ENCODE peak calls at places on chromosomes 5 and 9, in eight cellular contexts. B, C, H, N, Q, P, X and F are unnamed samples.

GRCh38 chr9:130172161-130172857 is at the start of gene NCS1:
- DNase-seq in P (peak; percentile 77), Q (peak; percentile 76), N (peak; percentile 64), B (no peak), X (peak; percentile 48), C (peak; percentile 78), H (no peak), F (peak; percentile 79)

GRCh38 chr5:16480821-16481538 is 15.4 kb upstream of the ZNF622 start:
- DNase-seq in B (no peak), N (no peak), H (no peak), P (no peak), Q (no peak), C (no peak), X (no peak), F (no peak)

GRCh38 chr9:34493972-34494535 is 28.7 kb downstream of the ENHO start:
- DNase-seq in B (no peak), N (peak; percentile 70), P (no peak), Q (no peak), X (peak; percentile 27), C (peak; percentile 48), H (no peak), F (no peak)

GRCh38 chr9:120655005-120655622 is 59.2 kb downstream of the MEGF9 start:
- DNase-seq in B (no peak), Q (no peak), X (no peak), C (no peak), P (no peak), H (no peak), N (no peak), F (no peak)

GRCh38 chr9:16337322-16338029 is 533.0 kb downstream of the BNC2 start:
- DNase-seq in X (no peak), P (no peak), N (no peak), C (no peak), H (no peak), Q (no peak), B (no peak), F (peak; percentile 55)

GRCh38 chr9:80650964-80651555 is 1038.3 kb downstream of the TLE1 start:
- DNase-seq in C (no peak), N (peak; percentile 6), H (no peak), P (no peak), Q (no peak), X (no peak), B (no peak), F (no peak)

GRCh38 chr5:81779125-81779934 is 28.4 kb upstream of the SSBP2 start:
- DNase-seq in C (peak; percentile 60), N (peak; percentile 58), B (no peak), H (no peak), P (peak; percentile 68), X (peak; percentile 26), Q (no peak), F (peak; percentile 58)

GRCh38 chr5:90484540-90484939 is 9.9 kb downstream of the POLR3G start:
- DNase-seq in Q (no peak), B (no peak), P (no peak), X (no peak), H (no peak), C (no peak), N (no peak), F (no peak)

GRCh38 chr9:72932669-72933068 is 20.2 kb downstream of the ALDH1A1 start:
- DNase-seq in B (no peak), X (no peak), Q (no peak), P (no peak), N (no peak), C (no peak), H (no peak), F (no peak)

GRCh38 chr9:24817756-24818155 is 272.1 kb upstream of the IZUMO3 start:
- DNase-seq in P (no peak), H (no peak), B (no peak), X (no peak), Q (no peak), C (no peak), N (no peak), F (no peak)

GRCh38 chr5:89128097-89128496 is 245.1 kb upstream of the MEF2C start:
- DNase-seq in H (no peak), X (no peak), Q (no peak), P (no peak), B (no peak), C (no peak), N (no peak), F (no peak)

GRCh38 chr9:124489222-124489621 is 18.0 kb downstream of the NR5A1 start:
- DNase-seq in H (no peak), N (no peak), B (no peak), X (no peak), C (no peak), Q (no peak), P (no peak), F (no peak)

GRCh38 chr5:150119421-150120061 is 33.2 kb upstream of the CSF1R start:
- DNase-seq in H (no peak), X (no peak), C (no peak), P (no peak), B (no peak), N (peak; percentile 8), Q (no peak), F (no peak)

GRCh38 chr5:95801532-95801931 is 21.0 kb downstream of the GLRX start:
- DNase-seq in N (no peak), B (no peak), Q (no peak), H (no peak), X (no peak), P (no peak), C (no peak), F (no peak)

GRCh38 chr5:95800553-95800952 is 22.0 kb downstream of the GLRX start:
- DNase-seq in C (no peak), N (no peak), B (no peak), P (no peak), H (no peak), Q (no peak), X (no peak), F (no peak)

GRCh38 chr5:95801961-95802360 is 20.6 kb downstream of the GLRX start:
- DNase-seq in H (no peak), X (no peak), N (no peak), B (no peak), Q (no peak), P (no peak), C (no peak), F (no peak)

GRCh38 chr5:95804765-95805539 is 17.6 kb downstream of the GLRX start:
- DNase-seq in B (no peak), X (no peak), P (no peak), H (no peak), Q (no peak), N (no peak), C (no peak), F (no peak)

GRCh38 chr5:95803271-95804148 is 19.0 kb downstream of the GLRX start:
- DNase-seq in N (no peak), B (peak; percentile 84), X (no peak), P (no peak), C (no peak), H (no peak), Q (no peak), F (no peak)
- H3K27ac ChIP-seq in N (peak overlapping the region; percentile 75), B (peak overlapping the region; percentile 76), X (no peak overlapping the region), P (no peak overlapping the region), C (peak overlapping the region; percentile 50), H (no peak overlapping the region), Q (no peak overlapping the region), F (no peak overlapping the region)

DNA sequence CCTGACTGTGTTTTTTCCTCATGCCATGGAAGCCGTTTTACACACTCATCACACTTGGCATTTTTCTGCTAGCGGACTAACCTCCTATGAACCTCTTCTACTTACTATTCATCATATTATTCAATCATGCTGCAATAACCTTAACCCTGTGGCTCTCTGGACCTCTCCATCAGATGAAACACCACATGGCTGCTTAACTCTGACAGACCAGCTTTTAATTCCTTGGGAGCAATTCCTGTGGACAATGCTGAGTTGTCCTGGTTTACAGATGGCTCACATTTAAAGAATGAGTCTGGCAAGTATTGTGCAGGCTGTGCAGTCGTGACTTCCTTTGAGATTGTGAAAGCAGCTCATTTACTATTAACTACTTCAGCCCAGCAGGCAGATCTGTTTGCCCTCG is 9.0 kb downstream of the OR1J1 start:
- DNase-seq in H (no peak), N (no peak), Q (no peak), P (no peak), B (no peak), C (no peak), X (no peak), F (no peak)
- H3K4me3 ChIP-seq in H (no peak overlapping the region), N (no peak overlapping the region), Q (no peak overlapping the region), P (no peak overlapping the region), B (no peak overlapping the region), C (no peak overlapping the region), X (no peak overlapping the region), F (no peak overlapping the region)

GRCh38 chr9:108257387-108257786 is 598.4 kb downstream of the ACTL7B start:
- DNase-seq in P (no peak), N (no peak), X (no peak), Q (no peak), B (no peak), C (no peak), H (no peak), F (no peak)

GRCh38 chr9:108254236-108254635 is 601.5 kb downstream of the ACTL7B start:
- DNase-seq in B (no peak), Q (no peak), P (no peak), C (no peak), N (no peak), H (no peak), X (no peak), F (no peak)

GRCh38 chr9:108258640-108259039 is 597.1 kb downstream of the ACTL7B start:
- DNase-seq in Q (no peak), B (no peak), N (no peak), X (no peak), P (no peak), H (no peak), C (no peak), F (no peak)

GRCh38 chr9:108262836-108263235 is 593.0 kb downstream of the ACTL7B start:
- DNase-seq in B (no peak), Q (no peak), N (no peak), C (no peak), H (no peak), X (no peak), P (no peak), F (no peak)

GRCh38 chr9:108259917-108260675 is 595.7 kb downstream of the ACTL7B start:
- DNase-seq in X (no peak), B (no peak), N (no peak), Q (no peak), C (no peak), H (no peak), P (peak; percentile 10), F (no peak)
- H3K27ac ChIP-seq in X (no peak overlapping the region), B (no peak overlapping the region), N (no peak overlapping the region), Q (no peak overlapping the region), C (no peak overlapping the region), H (no peak overlapping the region), P (peak overlapping the region; percentile 16), F (no peak overlapping the region)

GRCh38 chr9:109230277-109230676 is 63.2 kb upstream of the FRRS1L start:
- DNase-seq in Q (no peak), X (no peak), B (no peak), C (no peak), N (no peak), P (no peak), H (no peak), F (no peak)

GRCh38 chr9:109229682-109230081 is 62.6 kb upstream of the FRRS1L start:
- DNase-seq in B (no peak), C (no peak), Q (no peak), N (no peak), P (no peak), H (no peak), X (no peak), F (no peak)

GRCh38 chr9:109224751-109225150 is 57.7 kb upstream of the FRRS1L start:
- DNase-seq in B (no peak), H (no peak), P (no peak), Q (no peak), C (no peak), X (no peak), N (no peak), F (no peak)

GRCh38 chr9:109228093-109228642 is 61.1 kb upstream of the FRRS1L start:
- DNase-seq in H (no peak), B (no peak), C (no peak), X (no peak), N (no peak), P (no peak), Q (no peak), F (no peak)

GRCh38 chr9:109225629-109226028 is 58.6 kb upstream of the FRRS1L start:
- DNase-seq in C (no peak), B (no peak), X (no peak), P (no peak), H (no peak), Q (no peak), N (no peak), F (no peak)
- H3K4me3 ChIP-seq in C (no peak overlapping the region), B (no peak overlapping the region), X (no peak overlapping the region), P (no peak overlapping the region), H (no peak overlapping the region), Q (no peak overlapping the region), N (no peak overlapping the region), F (no peak overlapping the region)